ENCODE peak calls at places on chromosomes 13 and 19, in seven cellular contexts. B, V, O, X, Z, A and N are unnamed samples.

GRCh38 chr19:18274776-18275356 is 614 bp upstream of the IQCN start:
- DNase-seq in B (peak; percentile 82), V (peak; percentile 83), O (peak; percentile 91), X (peak; percentile 92), Z (peak; percentile 92), A (peak; percentile 93), N (peak; percentile 77)

GRCh38 chr19:38079926-38080380 is 144.1 kb downstream of the DPF1 start:
- DNase-seq in B (no peak), V (no peak), O (no peak), X (no peak), Z (no peak), A (no peak), N (no peak)

GRCh38 chr13:43878897-43879322 is 630 bp downstream of the CCDC122 start:
- DNase-seq in B (peak; percentile 48), V (peak; percentile 91), O (peak; percentile 62), X (peak; percentile 85), Z (peak; percentile 83), A (peak; percentile 82), N (peak; percentile 96)

GRCh38 chr19:45249261-45250033 is 1.6 kb upstream of the MARK4 start:
- DNase-seq in B (no peak), V (no peak), O (no peak), X (no peak), Z (no peak), A (no peak), N (no peak)

GRCh38 chr13:33624740-33625139 is 193.2 kb upstream of the RFC3 start:
- DNase-seq in B (no peak), V (no peak), O (no peak), X (no peak), Z (no peak), A (no peak), N (no peak)

GRCh38 chr19:39645800-39646411 is 9.8 kb upstream of the LGALS16 start:
- DNase-seq in B (no peak), V (no peak), O (no peak), X (no peak), Z (no peak), A (no peak), N (no peak)

GRCh38 chr13:34672631-34673030 is 269.4 kb upstream of the NBEA start:
- DNase-seq in B (no peak), V (no peak), O (no peak), X (no peak), Z (no peak), A (no peak), N (no peak)

GRCh38 chr13:79229761-79230160 is 176.3 kb downstream of the RBM26 start:
- DNase-seq in B (no peak), V (no peak), O (no peak), X (no peak), Z (no peak), A (no peak), N (no peak)

GRCh38 chr19:46355991-46356669 is 9.2 kb downstream of the PPP5C start:
- DNase-seq in B (no peak), V (no peak), O (no peak), X (no peak), Z (no peak), A (no peak), N (peak; percentile 54)

GRCh38 chr19:29323972-29324680 is 111.2 kb upstream of the UQCRFS1 start:
- DNase-seq in B (no peak), V (no peak), O (no peak), X (no peak), Z (no peak), A (no peak), N (peak; percentile 2)

GRCh38 chr19:29260477-29261317 is 47.7 kb upstream of the UQCRFS1 start:
- DNase-seq in B (peak; percentile 22), V (no peak), O (no peak), X (no peak), Z (no peak), A (no peak), N (peak; percentile 46)

GRCh38 chr19:3207466-3208242 is 16.8 kb upstream of the CELF5 start:
- DNase-seq in B (no peak), V (no peak), O (no peak), X (no peak), Z (no peak), A (no peak), N (no peak)

GRCh38 chr19:33299061-33299665 is 3.2 kb downstream of the CEBPA start:
- DNase-seq in B (no peak), V (no peak), O (peak; percentile 10), X (no peak), Z (peak; percentile 41), A (no peak), N (no peak)

GRCh38 chr13:80123945-80124344 is 217.0 kb downstream of the SPRY2 start:
- DNase-seq in B (no peak), V (no peak), O (no peak), X (no peak), Z (no peak), A (no peak), N (no peak)

GRCh38 chr19:5536337-5536894 is 31.3 kb downstream of the TINCR start:
- DNase-seq in B (no peak), V (no peak), O (peak; percentile 70), X (peak; percentile 91), Z (no peak), A (peak; percentile 79), N (no peak)

GRCh38 chr13:71886880-71887279 is 19.9 kb upstream of the DACH1 start:
- DNase-seq in B (no peak), V (no peak), O (no peak), X (no peak), Z (no peak), A (no peak), N (no peak)

GRCh38 chr19:41352609-41353465 is 885 bp downstream of the TGFB1 start:
- DNase-seq in B (no peak), V (peak; percentile 97), O (peak; percentile 54), X (peak; percentile 75), Z (peak; percentile 93), A (peak; percentile 64), N (peak; percentile 66)

GRCh38 chr19:38958301-38958700 is 17.2 kb downstream of the FBXO17 start:
- DNase-seq in B (no peak), V (no peak), O (no peak), X (no peak), Z (no peak), A (no peak), N (no peak)

GRCh38 chr19:2320939-2321338 is 7.4 kb downstream of the LSM7 start:
- DNase-seq in B (no peak), V (no peak), O (no peak), X (no peak), Z (no peak), A (no peak), N (no peak)

GRCh38 chr19:29712744-29713516 is 2.1 kb downstream of the C19orf12 start:
- DNase-seq in B (no peak), V (no peak), O (no peak), X (no peak), Z (no peak), A (no peak), N (no peak)

GRCh38 chr19:40322951-40323615 is 25.1 kb downstream of the C19orf47 start:
- DNase-seq in B (no peak), V (no peak), O (no peak), X (no peak), Z (no peak), A (no peak), N (no peak)

GRCh38 chr13:107650081-107650701 is 565.1 kb downstream of the LIG4 start:
- DNase-seq in B (no peak), V (peak; percentile 68), O (peak; percentile 38), X (peak; percentile 27), Z (peak; percentile 48), A (peak; percentile 35), N (no peak)

GRCh38 chr19:14048439-14049153 is 13.3 kb downstream of the PALM3 start:
- DNase-seq in B (no peak), V (peak; percentile 90), O (peak; percentile 57), X (no peak), Z (peak; percentile 84), A (peak; percentile 42), N (no peak)

GRCh38 chr13:99331881-99332293 is 24.7 kb upstream of the GPR183 start:
- DNase-seq in B (no peak), V (no peak), O (no peak), X (no peak), Z (no peak), A (no peak), N (no peak)

GRCh38 chr13:20570540-20570939 is 3.6 kb downstream of the IFT88 start:
- DNase-seq in B (no peak), V (no peak), O (no peak), X (no peak), Z (no peak), A (no peak), N (no peak)

GRCh38 chr19:41564515-41565383 is 11.2 kb upstream of the CEACAM21 start:
- DNase-seq in B (no peak), V (no peak), O (no peak), X (no peak), Z (no peak), A (no peak), N (no peak)

GRCh38 chr13:98475521-98475920 is 101.4 kb downstream of the STK24 start:
- DNase-seq in B (no peak), V (no peak), O (no peak), X (no peak), Z (no peak), A (peak; percentile 31), N (peak; percentile 65)

GRCh38 chr13:29815336-29815735 is 35.1 kb downstream of the UBL3 start:
- DNase-seq in B (no peak), V (no peak), O (no peak), X (no peak), Z (no peak), A (no peak), N (no peak)

GRCh38 chr19:17125052-17125727 is 49.6 kb downstream of the MYO9B start:
- DNase-seq in B (no peak), V (no peak), O (no peak), X (no peak), Z (no peak), A (no peak), N (no peak)

GRCh38 chr19:1068111-1069001 is 1.4 kb downstream of the ARHGAP45 start:
- DNase-seq in B (no peak), V (peak; percentile 97), O (no peak), X (peak; percentile 66), Z (peak; percentile 87), A (peak; percentile 43), N (no peak)

GRCh38 chr19:35143231-35143715 is at the start of gene FXYD7:
- DNase-seq in B (no peak), V (no peak), O (no peak), X (peak; percentile 35), Z (no peak), A (no peak), N (no peak)
- TF ChIP-seq CTCF in B (no peak), V (no peak), O (no peak), X (peak; percentile 32), Z (no peak), A (no peak), N (no peak)

GRCh38 chr13:110183925-110184324 is 123.0 kb downstream of the COL4A1 start:
- DNase-seq in B (no peak), V (no peak), O (no peak), X (no peak), Z (no peak), A (no peak), N (no peak)
- TF ChIP-seq POLR2A in B (no peak), V (no peak), O (no peak), X (no peak), Z (no peak), A (no peak), N (no peak)

GRCh38 chr19:11418518-11419506 is at the start of gene RGL3:
- DNase-seq in B (no peak), V (peak; percentile 82), O (peak; percentile 52), X (peak; percentile 63), Z (peak; percentile 59), A (peak; percentile 60), N (no peak)
- H3K4me3 ChIP-seq in B (peak within 1 kb of the TSS; percentile 46), V (peak within 1 kb of the TSS; percentile 38), O (peak within 1 kb of the TSS; percentile 39), X (peak within 1 kb of the TSS; percentile 57), Z (peak within 1 kb of the TSS; percentile 44), A (peak within 1 kb of the TSS; percentile 60), N (no peak within 1 kb of the TSS)

GRCh38 chr13:49517461-49517860 is 21.7 kb downstream of the PHF11 start:
- DNase-seq in B (no peak), V (no peak), O (no peak), X (no peak), Z (no peak), A (no peak), N (no peak)
- TF ChIP-seq CTCF in B (no peak), V (no peak), O (no peak), X (peak; percentile 22), Z (no peak), A (no peak), N (no peak)